ENCODE peak calls at places on chromosomes 5 and 9, in six cellular contexts. One of them, this sample, is unnamed.

GRCh38 chr9:68507796-68508145 is 32.9 kb downstream of the TMEM252 start:
- DNase-seq in endothelial cell of umbilical vein: no peak
- DNase-seq in GM12878: no peak
- DNase-seq in K562: no peak
- DNase-seq in A549: no peak
- DNase-seq in HepG2: no peak
- DNase-seq in this sample: no peak

GRCh38 chr5:125306741-125307140 is 560.3 kb upstream of the ZNF608 start:
- DNase-seq in GM12878: no peak
- DNase-seq in HepG2: no peak
- DNase-seq in endothelial cell of umbilical vein: no peak
- DNase-seq in A549: no peak
- DNase-seq in K562: no peak
- DNase-seq in this sample: no peak

GRCh38 chr5:122674412-122674811 is 100.5 kb upstream of the SNX2 start:
- DNase-seq in K562: no peak
- DNase-seq in GM12878: no peak
- DNase-seq in A549: no peak
- DNase-seq in endothelial cell of umbilical vein: no peak
- DNase-seq in HepG2: no peak
- DNase-seq in this sample: no peak

GRCh38 chr5:177478711-177479646 is 5.5 kb upstream of the DBN1 start:
- DNase-seq in endothelial cell of umbilical vein: no peak
- DNase-seq in HepG2: no peak
- DNase-seq in K562: no peak
- DNase-seq in A549: no peak
- DNase-seq in GM12878: no peak
- DNase-seq in this sample: peak; percentile 95

GRCh38 chr9:94802795-94803194 is 76.3 kb downstream of the AOPEP start:
- DNase-seq in endothelial cell of umbilical vein: no peak
- DNase-seq in HepG2: no peak
- DNase-seq in K562: no peak
- DNase-seq in A549: no peak
- DNase-seq in GM12878: peak; percentile 57
- DNase-seq in this sample: peak; percentile 54

GRCh38 chr9:19988281-19988680 is 199.4 kb upstream of the SLC24A2 start:
- DNase-seq in A549: no peak
- DNase-seq in endothelial cell of umbilical vein: no peak
- DNase-seq in HepG2: no peak
- DNase-seq in GM12878: no peak
- DNase-seq in K562: no peak
- DNase-seq in this sample: no peak

GRCh38 chr5:2143088-2143487 is 260.4 kb upstream of the IRX4 start:
- DNase-seq in endothelial cell of umbilical vein: no peak
- DNase-seq in HepG2: no peak
- DNase-seq in K562: peak; percentile 38
- DNase-seq in A549: no peak
- DNase-seq in GM12878: no peak
- DNase-seq in this sample: no peak

GRCh38 chr9:29514862-29515261 is 1941.6 kb upstream of the C9orf72 start:
- DNase-seq in K562: no peak
- DNase-seq in A549: no peak
- DNase-seq in HepG2: no peak
- DNase-seq in GM12878: no peak
- DNase-seq in endothelial cell of umbilical vein: no peak
- DNase-seq in this sample: no peak

GRCh38 chr9:125564641-125565040 is 142.4 kb downstream of the MAPKAP1 start:
- DNase-seq in A549: no peak
- DNase-seq in endothelial cell of umbilical vein: peak; percentile 23
- DNase-seq in HepG2: no peak
- DNase-seq in K562: no peak
- DNase-seq in GM12878: no peak
- DNase-seq in this sample: no peak

GRCh38 chr5:73118331-73119011 is 1.9 kb upstream of the TMEM171 start:
- DNase-seq in HepG2: peak; percentile 9
- DNase-seq in A549: no peak
- DNase-seq in GM12878: no peak
- DNase-seq in K562: no peak
- DNase-seq in endothelial cell of umbilical vein: no peak
- DNase-seq in this sample: no peak

GRCh38 chr5:65774346-65774745 is 52.3 kb downstream of the NLN start:
- DNase-seq in K562: no peak
- DNase-seq in HepG2: no peak
- DNase-seq in endothelial cell of umbilical vein: no peak
- DNase-seq in A549: no peak
- DNase-seq in GM12878: no peak
- DNase-seq in this sample: no peak

GRCh38 chr5:20559845-20560244 is 571.8 kb upstream of the CDH18 start:
- DNase-seq in HepG2: no peak
- DNase-seq in GM12878: no peak
- DNase-seq in A549: no peak
- DNase-seq in K562: no peak
- DNase-seq in endothelial cell of umbilical vein: no peak
- DNase-seq in this sample: no peak

GRCh38 chr9:30775236-30775635 is 1609.2 kb upstream of the ACO1 start:
- DNase-seq in GM12878: no peak
- DNase-seq in A549: no peak
- DNase-seq in HepG2: no peak
- DNase-seq in endothelial cell of umbilical vein: no peak
- DNase-seq in K562: no peak
- DNase-seq in this sample: no peak

GRCh38 chr5:91190333-91190680 is 192.8 kb downstream of the ARRDC3 start:
- DNase-seq in A549: no peak
- DNase-seq in HepG2: no peak
- DNase-seq in GM12878: no peak
- DNase-seq in endothelial cell of umbilical vein: no peak
- DNase-seq in K562: no peak
- DNase-seq in this sample: no peak
- H3K4me3 ChIP-seq in A549: no peak overlapping the region
- H3K4me3 ChIP-seq in HepG2: no peak overlapping the region
- H3K4me3 ChIP-seq in GM12878: no peak overlapping the region
- H3K4me3 ChIP-seq in endothelial cell of umbilical vein: no peak overlapping the region
- H3K4me3 ChIP-seq in K562: no peak overlapping the region
- H3K4me3 ChIP-seq in this sample: no peak overlapping the region

GRCh38 chr9:92508018-92508417 is 25.7 kb upstream of the ASPN start:
- DNase-seq in A549: no peak
- DNase-seq in K562: no peak
- DNase-seq in endothelial cell of umbilical vein: no peak
- DNase-seq in GM12878: no peak
- DNase-seq in HepG2: no peak
- DNase-seq in this sample: no peak
- TF ChIP-seq CTCF in A549: no peak
- TF ChIP-seq CTCF in K562: no peak
- TF ChIP-seq CTCF in endothelial cell of umbilical vein: no peak
- TF ChIP-seq CTCF in GM12878: no peak
- TF ChIP-seq CTCF in HepG2: no peak
- TF ChIP-seq CTCF in this sample: no peak

GRCh38 chr9:74821636-74822035 is 66.1 kb downstream of the TRPM6 start:
- DNase-seq in A549: no peak
- DNase-seq in GM12878: no peak
- DNase-seq in K562: no peak
- DNase-seq in HepG2: no peak
- DNase-seq in endothelial cell of umbilical vein: no peak
- DNase-seq in this sample: no peak

GRCh38 chr9:74824654-74825053 is 63.1 kb downstream of the TRPM6 start:
- DNase-seq in K562: no peak
- DNase-seq in HepG2: no peak
- DNase-seq in GM12878: no peak
- DNase-seq in A549: no peak
- DNase-seq in endothelial cell of umbilical vein: peak; percentile 67
- DNase-seq in this sample: no peak
- TF ChIP-seq MYC in K562: no peak
- TF ChIP-seq MYC in HepG2: no peak
- TF ChIP-seq MYC in GM12878: no peak
- TF ChIP-seq MYC in A549: no peak
- TF ChIP-seq MYC in endothelial cell of umbilical vein: no peak
- TF ChIP-seq MYC in this sample: no peak

DNA sequence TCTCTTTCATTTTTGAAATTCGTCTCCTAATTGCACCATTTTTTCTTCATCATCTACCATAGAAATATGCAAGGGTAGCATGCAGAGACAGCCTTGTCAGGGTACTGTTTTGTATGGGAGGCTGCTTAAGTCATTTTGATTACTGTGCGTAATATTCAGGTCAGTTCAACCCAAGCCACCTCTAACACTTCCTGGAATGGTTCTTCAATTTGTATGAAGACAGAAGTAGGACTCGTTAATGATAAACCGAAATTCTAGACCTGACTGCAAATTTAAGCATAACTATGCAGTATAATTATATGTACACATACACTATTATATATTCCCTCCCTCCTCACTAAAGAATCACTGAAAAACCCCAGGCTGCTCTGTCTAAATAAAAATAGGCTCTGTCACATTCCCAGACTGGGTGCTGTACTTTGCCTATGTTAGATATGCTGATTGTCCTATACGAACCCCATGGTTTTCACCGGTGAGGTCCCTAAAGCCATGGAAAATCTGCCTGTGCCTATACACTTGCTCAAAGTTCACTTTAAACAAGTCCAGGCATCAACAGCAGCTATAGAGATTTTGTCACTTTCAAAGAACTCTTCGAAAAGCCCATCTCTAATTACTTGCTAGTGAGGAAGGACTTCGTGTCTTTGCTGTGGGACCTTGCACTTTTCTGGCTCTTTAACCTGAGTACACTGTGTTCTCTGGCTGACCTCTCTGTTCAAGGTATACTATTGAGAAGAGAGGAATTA is 352.1 kb upstream of the CD180 start:
- DNase-seq in A549: no peak
- DNase-seq in K562: no peak
- DNase-seq in endothelial cell of umbilical vein: no peak
- DNase-seq in GM12878: no peak
- DNase-seq in HepG2: peak; percentile 1
- DNase-seq in this sample: no peak
- H3K4me3 ChIP-seq in A549: no peak overlapping the region
- H3K4me3 ChIP-seq in K562: no peak overlapping the region
- H3K4me3 ChIP-seq in endothelial cell of umbilical vein: no peak overlapping the region
- H3K4me3 ChIP-seq in GM12878: no peak overlapping the region
- H3K4me3 ChIP-seq in HepG2: no peak overlapping the region
- H3K4me3 ChIP-seq in this sample: no peak overlapping the region

GRCh38 chr9:20994486-20994885 is 37.0 kb downstream of the HACD4 start:
- DNase-seq in HepG2: no peak
- DNase-seq in A549: no peak
- DNase-seq in K562: no peak
- DNase-seq in GM12878: no peak
- DNase-seq in endothelial cell of umbilical vein: no peak
- DNase-seq in this sample: peak; percentile 21
- TF ChIP-seq CTCF in HepG2: no peak
- TF ChIP-seq CTCF in A549: no peak
- TF ChIP-seq CTCF in K562: no peak
- TF ChIP-seq CTCF in GM12878: no peak
- TF ChIP-seq CTCF in endothelial cell of umbilical vein: no peak
- TF ChIP-seq CTCF in this sample: no peak

DNA sequence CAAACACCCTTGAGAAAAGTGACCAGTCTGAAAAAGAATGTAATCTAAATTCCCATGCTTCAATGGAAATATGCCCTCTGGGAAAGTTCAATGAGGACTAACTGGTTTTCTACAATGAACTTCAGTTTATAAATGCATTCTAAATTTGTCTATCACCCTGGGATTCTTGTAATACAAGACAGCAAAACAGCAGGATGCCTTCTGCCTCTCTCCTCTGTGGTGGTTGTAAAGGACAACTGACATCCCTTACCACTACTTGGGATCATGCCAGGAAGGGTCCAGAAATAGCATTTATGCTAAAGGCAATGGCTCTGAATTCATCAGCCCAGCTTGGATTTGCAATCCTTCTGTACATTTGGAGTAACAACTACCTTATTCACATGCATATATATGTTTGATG is 97.3 kb upstream of the ADAMTS16 start:
- DNase-seq in A549: no peak
- DNase-seq in K562: no peak
- DNase-seq in HepG2: no peak
- DNase-seq in endothelial cell of umbilical vein: no peak
- DNase-seq in GM12878: no peak
- DNase-seq in this sample: no peak
- TF ChIP-seq MYC in A549: no peak
- TF ChIP-seq MYC in K562: no peak
- TF ChIP-seq MYC in HepG2: no peak
- TF ChIP-seq MYC in endothelial cell of umbilical vein: no peak
- TF ChIP-seq MYC in GM12878: no peak
- TF ChIP-seq MYC in this sample: no peak

DNA sequence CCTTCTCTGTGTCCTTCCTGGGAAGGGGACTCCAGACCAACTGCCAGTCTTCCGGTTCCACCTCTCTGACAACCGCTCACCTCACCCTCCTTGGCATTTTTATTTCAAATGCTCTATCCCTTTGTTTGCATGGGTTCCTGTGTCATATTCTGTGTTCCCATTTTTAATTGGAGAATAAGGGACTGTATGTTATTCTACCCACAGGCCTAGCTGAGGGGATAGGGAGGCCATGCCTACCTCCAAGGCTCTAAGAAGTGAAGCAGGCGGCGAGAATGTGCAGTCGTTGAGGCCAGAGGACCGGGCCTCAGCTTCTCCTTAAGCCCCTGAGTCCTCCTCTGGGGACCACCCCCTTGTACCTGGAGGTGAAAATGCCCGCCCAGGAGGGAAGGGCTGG is 936 bp upstream of the WDR5 start:
- DNase-seq in K562: no peak
- DNase-seq in HepG2: no peak
- DNase-seq in GM12878: no peak
- DNase-seq in A549: peak; percentile 58
- DNase-seq in endothelial cell of umbilical vein: no peak
- DNase-seq in this sample: no peak
- H3K4me3 ChIP-seq in K562: peak overlapping the region; percentile 73
- H3K4me3 ChIP-seq in HepG2: peak overlapping the region; percentile 71
- H3K4me3 ChIP-seq in GM12878: peak overlapping the region; percentile 74
- H3K4me3 ChIP-seq in A549: peak overlapping the region; percentile 86
- H3K4me3 ChIP-seq in endothelial cell of umbilical vein: peak overlapping the region; percentile 93
- H3K4me3 ChIP-seq in this sample: peak overlapping the region; percentile 77

DNA sequence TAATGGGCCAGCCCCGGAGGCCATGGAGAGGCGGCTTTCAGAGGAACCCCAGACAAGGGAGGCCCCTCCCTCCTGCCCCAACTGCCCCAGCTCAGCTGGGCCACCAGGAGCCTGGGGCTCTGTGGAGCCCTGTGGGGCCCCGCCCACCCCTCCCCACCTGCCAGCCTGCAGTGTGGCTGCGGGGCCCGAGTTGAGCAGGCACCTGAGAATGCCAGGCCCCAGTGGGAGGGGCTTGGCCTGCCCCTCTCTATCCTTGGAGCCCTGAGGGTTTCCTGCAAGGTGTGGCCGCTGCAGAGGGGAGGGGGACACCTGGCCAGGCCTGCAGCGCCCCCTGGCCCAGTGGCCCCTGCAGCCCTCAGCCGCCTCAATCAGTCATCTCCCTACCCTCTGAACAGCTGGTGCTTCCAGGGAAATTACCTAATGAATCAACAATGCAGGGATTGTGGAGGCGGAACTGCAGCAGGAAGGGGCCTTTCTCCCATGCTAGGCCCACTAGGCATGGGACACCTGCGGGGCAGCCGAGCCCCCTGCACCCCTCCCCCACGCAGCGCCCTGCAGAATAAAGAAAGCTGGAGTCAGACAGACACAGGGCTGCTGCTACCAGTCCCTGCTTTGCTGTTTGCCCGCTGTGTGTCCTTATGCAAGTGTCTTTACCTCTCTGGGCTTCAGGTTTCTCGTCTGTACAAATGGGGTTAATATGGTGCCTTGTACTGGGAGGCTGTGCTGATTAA is 48.0 kb downstream of the LMX1B start:
- DNase-seq in GM12878: no peak
- DNase-seq in K562: peak; percentile 34
- DNase-seq in A549: no peak
- DNase-seq in HepG2: peak; percentile 41
- DNase-seq in endothelial cell of umbilical vein: peak; percentile 62
- DNase-seq in this sample: no peak
- TF ChIP-seq CTCF in GM12878: no peak
- TF ChIP-seq CTCF in K562: no peak
- TF ChIP-seq CTCF in A549: no peak
- TF ChIP-seq CTCF in HepG2: peak; percentile 51
- TF ChIP-seq CTCF in endothelial cell of umbilical vein: peak; percentile 33
- TF ChIP-seq CTCF in this sample: no peak

This sample was measured in NB4.